ENCODE peak calls at places on chromosomes 12 and 14, in four cellular contexts. T, M, Z and B are unnamed samples.

GRCh38 chr14:100072783-100073346 is 7.6 kb downstream of the EVL start:
- DNase-seq in T (no peak), M (no peak), Z (no peak), B (peak; percentile 54)

GRCh38 chr12:34390171-34390841 is 368.0 kb downstream of the ALG10 start:
- DNase-seq in T (no peak), M (no peak), Z (no peak), B (no peak)

GRCh38 chr12:43883311-43883710 is 47.4 kb downstream of the TMEM117 start:
- DNase-seq in T (no peak), M (no peak), Z (no peak), B (no peak)

GRCh38 chr12:106248849-106249371 is 1.1 kb upstream of the CKAP4 start:
- DNase-seq in T (no peak), M (no peak), Z (no peak), B (no peak)

GRCh38 chr14:95102678-95103039 is 54.7 kb downstream of the DICER1 start:
- DNase-seq in T (no peak), M (no peak), Z (no peak), B (no peak)

GRCh38 chr12:42807766-42808165 is 218.2 kb upstream of the PRICKLE1 start:
- DNase-seq in T (no peak), M (no peak), Z (no peak), B (no peak)

GRCh38 chr12:104505095-104505819 is 48.5 kb downstream of the CHST11 start:
- DNase-seq in T (no peak), M (no peak), Z (no peak), B (no peak)

GRCh38 chr14:32939254-32940065 is 781 bp downstream of the NPAS3 start:
- DNase-seq in T (peak; percentile 82), M (no peak), Z (no peak), B (peak; percentile 6)

GRCh38 chr12:41795066-41795465 is 349.6 kb downstream of the GXYLT1 start:
- DNase-seq in T (no peak), M (no peak), Z (no peak), B (no peak)

GRCh38 chr14:26414103-26414502 is 183.7 kb downstream of the NOVA1 start:
- DNase-seq in T (no peak), M (no peak), Z (no peak), B (no peak)

GRCh38 chr14:21248739-21249411 is 20.4 kb downstream of the HNRNPC start:
- DNase-seq in T (no peak), M (no peak), Z (no peak), B (peak; percentile 52)

GRCh38 chr14:105309371-105309770 is 5.2 kb upstream of the PACS2 start:
- DNase-seq in T (no peak), M (no peak), Z (no peak), B (no peak)

GRCh38 chr12:119869720-119870119 is 7.4 kb downstream of the CIT start:
- DNase-seq in T (no peak), M (no peak), Z (peak; percentile 36), B (peak; percentile 60)

GRCh38 chr12:96828169-96828789 is 78.8 kb upstream of the NEDD1 start:
- DNase-seq in T (no peak), M (no peak), Z (no peak), B (peak; percentile 7)

GRCh38 chr12:131007031-131007793 is 53.5 kb downstream of the ADGRD1 start:
- DNase-seq in T (peak; percentile 41), M (no peak), Z (no peak), B (no peak)

GRCh38 chr14:54778618-54779017 is 124.0 kb downstream of the GCH1 start:
- DNase-seq in T (no peak), M (no peak), Z (no peak), B (no peak)

GRCh38 chr14:65336191-65336591 is 76.3 kb upstream of the FUT8 start:
- DNase-seq in T (no peak), M (no peak), Z (no peak), B (no peak)

GRCh38 chr12:73308747-73309146 is 1036.6 kb downstream of the TRHDE start:
- DNase-seq in T (no peak), M (no peak), Z (no peak), B (no peak)

GRCh38 chr14:99272669-99273024 is 650 bp upstream of the BCL11B start:
- DNase-seq in T (no peak), M (no peak), Z (peak; percentile 46), B (no peak)

GRCh38 chr14:102029956-102030355 is 56.9 kb downstream of the HSP90AA1 start:
- DNase-seq in T (no peak), M (no peak), Z (no peak), B (no peak)

GRCh38 chr12:131213896-131214442 is 260.3 kb downstream of the ADGRD1 start:
- DNase-seq in T (no peak), M (no peak), Z (no peak), B (no peak)

GRCh38 chr12:6942331-6942665 is 1.3 kb upstream of the RNU7-1 start:
- DNase-seq in T (peak; percentile 45), M (no peak), Z (no peak), B (no peak)

GRCh38 chr14:43651185-43651787 is 855.8 kb downstream of the FSCB start:
- DNase-seq in T (no peak), M (no peak), Z (no peak), B (no peak)

GRCh38 chr14:96297000-96297399 is 41.0 kb downstream of the BDKRB1 start:
- DNase-seq in T (no peak), M (no peak), Z (no peak), B (peak; percentile 52)

GRCh38 chr12:76560083-76560491 is 516 bp upstream of the OSBPL8 start:
- DNase-seq in T (no peak), M (no peak), Z (no peak), B (no peak)

GRCh38 chr14:102248121-102248520 is 56.8 kb downstream of the MOK start:
- DNase-seq in T (no peak), M (no peak), Z (no peak), B (no peak)

GRCh38 chr14:22978873-22979671 is 3.3 kb downstream of the AJUBA start:
- DNase-seq in T (no peak), M (no peak), Z (no peak), B (no peak)

GRCh38 chr14:99971929-99972747 is 93.1 kb upstream of the EVL start:
- DNase-seq in T (no peak), M (no peak), Z (peak; percentile 43), B (peak; percentile 62)

GRCh38 chr14:76056128-76056527 is 70.6 kb downstream of the IFT43 start:
- DNase-seq in T (no peak), M (no peak), Z (peak; percentile 20), B (no peak)

GRCh38 chr14:99575043-99576023 is 28.7 kb downstream of the CCDC85C start:
- DNase-seq in T (no peak), M (no peak), Z (peak; percentile 58), B (no peak)

GRCh38 chr14:105927094-105927475 is 400.7 kb downstream of the TMEM121 start:
- DNase-seq in T (no peak), M (no peak), Z (no peak), B (no peak)

GRCh38 chr14:31265701-31266398 is 58.3 kb upstream of the HECTD1 start:
- DNase-seq in T (no peak), M (no peak), Z (no peak), B (peak; percentile 33)

GRCh38 chr14:30270200-30271161 is 288.5 kb upstream of the G2E3 start:
- DNase-seq in T (peak; percentile 72), M (peak; percentile 80), Z (peak; percentile 41), B (peak; percentile 50)

GRCh38 chr14:94663965-94664704 is 51.9 kb downstream of the SERPINA3 start:
- DNase-seq in T (no peak), M (no peak), Z (no peak), B (no peak)

GRCh38 chr12:120820885-120821510 is 83.2 kb downstream of the SPPL3 start:
- DNase-seq in T (no peak), M (no peak), Z (no peak), B (no peak)

GRCh38 chr14:89908712-89909450 is 45.6 kb downstream of the EFCAB11 start:
- DNase-seq in T (no peak), M (no peak), Z (no peak), B (no peak)

GRCh38 chr14:104581521-104581920 is 2.0 kb downstream of the C14orf180 start:
- DNase-seq in T (no peak), M (no peak), Z (no peak), B (no peak)

GRCh38 chr12:98503593-98504367 is 11.6 kb upstream of the TMPO start:
- DNase-seq in T (peak; percentile 95), M (peak; percentile 92), Z (peak; percentile 73), B (peak; percentile 97)
- TF ChIP-seq POLR2A in T (no peak), M (no peak), Z (peak; percentile 44), B (peak; percentile 71)

GRCh38 chr12:109131522-109132050 is 15.2 kb downstream of the ACACB start:
- DNase-seq in T (no peak), M (no peak), Z (no peak), B (no peak)
- TF ChIP-seq POLR2A in T (no peak), M (no peak), Z (no peak), B (no peak)

GRCh38 chr12:128825845-128826244 is 2.1 kb upstream of the SLC15A4 start:
- DNase-seq in T (no peak), M (no peak), Z (no peak), B (no peak)

GRCh38 chr12:128820723-128821432 is 2.9 kb downstream of the SLC15A4 start:
- DNase-seq in T (no peak), M (no peak), Z (no peak), B (no peak)

GRCh38 chr12:128827724-128828123 is 4.0 kb upstream of the SLC15A4 start:
- DNase-seq in T (no peak), M (no peak), Z (no peak), B (no peak)

GRCh38 chr12:128823216-128823915 is 392 bp downstream of the SLC15A4 start:
- DNase-seq in T (no peak), M (no peak), Z (peak; percentile 40), B (peak; percentile 71)

GRCh38 chr12:128823916-128824839 is at the start of gene SLC15A4:
- DNase-seq in T (peak; percentile 94), M (peak; percentile 85), Z (peak; percentile 98), B (peak; percentile 93)
- TF ChIP-seq POLR2A in T (peak; percentile 84), M (peak; percentile 98), Z (peak; percentile 95), B (peak; percentile 97)

DNA sequence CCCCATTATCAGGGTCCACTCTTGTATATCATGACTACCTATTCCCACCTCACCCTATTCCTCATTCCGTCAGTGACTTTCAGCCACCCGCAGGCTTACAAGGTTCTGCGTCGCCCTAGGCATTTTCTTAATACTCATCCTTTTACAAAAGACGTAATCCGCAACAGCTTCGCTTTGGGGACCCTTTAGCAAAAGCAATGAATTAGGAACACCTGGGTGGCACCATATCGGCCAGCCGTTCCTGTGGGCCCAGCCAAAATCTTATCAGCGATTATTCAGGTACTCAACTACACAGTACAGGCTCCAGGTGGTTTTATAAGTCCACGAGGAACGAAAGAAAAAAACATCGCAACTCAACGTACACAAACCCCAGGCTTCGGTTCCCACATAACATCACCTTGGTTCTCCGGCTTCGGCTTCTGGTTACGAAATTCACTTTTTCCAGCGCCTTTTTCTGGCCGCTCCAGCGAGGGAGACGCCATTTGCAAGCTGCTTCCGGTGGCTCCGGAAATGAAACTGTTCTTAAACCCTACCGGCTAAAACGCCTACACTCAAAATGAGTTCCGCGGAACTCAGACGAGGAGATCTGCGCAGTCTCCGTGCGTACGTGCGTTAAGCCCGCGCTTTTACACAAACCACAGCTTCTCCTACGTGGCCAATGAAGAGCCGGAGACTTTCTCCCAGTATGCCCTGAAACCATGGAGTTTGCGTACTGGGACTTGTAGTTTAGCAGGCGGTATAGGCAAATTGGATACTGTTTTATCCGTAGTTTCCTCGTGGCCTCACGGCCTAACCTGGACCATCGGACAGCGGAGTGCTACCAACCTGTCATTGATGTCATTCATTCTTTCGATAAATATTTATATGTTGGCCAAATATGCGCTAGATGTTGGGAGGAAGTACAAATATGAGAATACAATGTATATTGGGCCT is at the start of gene KRR1:
- DNase-seq in T (peak; percentile 91), M (peak; percentile 94), Z (peak; percentile 84), B (peak; percentile 98)
- TF ChIP-seq POLR2A in T (peak; percentile 15), M (no peak), Z (peak; percentile 41), B (peak; percentile 92)